ENCODE peak calls at places on chromosomes 7 and 10, in nine cellular contexts. One of them, this sample, is unnamed.

GRCh38 chr10:100562008-100562672 is 26.4 kb downstream of the HIF1AN start:
- DNase-seq in A549: peak; percentile 86
- DNase-seq in GM12878: peak; percentile 16
- DNase-seq in WTC11: peak; percentile 73
- DNase-seq in SK-N-SH: peak; percentile 94
- DNase-seq in H1: peak; percentile 81
- DNase-seq in K562: peak; percentile 79
- DNase-seq in HCT116: peak; percentile 74
- DNase-seq in HepG2: peak; percentile 32
- DNase-seq in this sample: peak; percentile 74

GRCh38 chr7:51606601-51607154 is 290.1 kb upstream of the COBL start:
- DNase-seq in HCT116: peak; percentile 7
- DNase-seq in GM12878: no peak
- DNase-seq in H1: no peak
- DNase-seq in SK-N-SH: no peak
- DNase-seq in WTC11: no peak
- DNase-seq in K562: no peak
- DNase-seq in A549: no peak
- DNase-seq in HepG2: no peak
- DNase-seq in this sample: peak; percentile 56

GRCh38 chr7:139703468-139704307 is 74.1 kb downstream of the HIPK2 start:
- DNase-seq in WTC11: no peak
- DNase-seq in HepG2: no peak
- DNase-seq in GM12878: no peak
- DNase-seq in A549: no peak
- DNase-seq in H1: no peak
- DNase-seq in K562: no peak
- DNase-seq in HCT116: no peak
- DNase-seq in SK-N-SH: no peak
- DNase-seq in this sample: no peak

GRCh38 chr10:96889415-96890171 is 57.5 kb downstream of the LCOR start:
- DNase-seq in A549: no peak
- DNase-seq in HepG2: no peak
- DNase-seq in WTC11: no peak
- DNase-seq in SK-N-SH: no peak
- DNase-seq in H1: no peak
- DNase-seq in K562: no peak
- DNase-seq in GM12878: no peak
- DNase-seq in HCT116: no peak
- DNase-seq in this sample: no peak

GRCh38 chr10:4947039-4947634 is 16.1 kb upstream of the AKR1C1 start:
- DNase-seq in WTC11: no peak
- DNase-seq in A549: no peak
- DNase-seq in K562: no peak
- DNase-seq in HCT116: no peak
- DNase-seq in GM12878: no peak
- DNase-seq in HepG2: peak; percentile 92
- DNase-seq in SK-N-SH: no peak
- DNase-seq in H1: no peak
- DNase-seq in this sample: no peak

GRCh38 chr7:106622654-106623314 is 38.2 kb downstream of the CCDC71L start:
- DNase-seq in A549: no peak
- DNase-seq in WTC11: no peak
- DNase-seq in K562: no peak
- DNase-seq in SK-N-SH: no peak
- DNase-seq in HCT116: no peak
- DNase-seq in GM12878: no peak
- DNase-seq in H1: no peak
- DNase-seq in HepG2: no peak
- DNase-seq in this sample: no peak

GRCh38 chr7:105890290-105890997 is 14.0 kb upstream of the ATXN7L1 start:
- DNase-seq in HCT116: no peak
- DNase-seq in H1: no peak
- DNase-seq in GM12878: no peak
- DNase-seq in SK-N-SH: no peak
- DNase-seq in HepG2: no peak
- DNase-seq in A549: no peak
- DNase-seq in K562: no peak
- DNase-seq in WTC11: no peak
- DNase-seq in this sample: no peak

GRCh38 chr10:115898242-115898641 is 374.8 kb downstream of the GFRA1 start:
- DNase-seq in H1: no peak
- DNase-seq in SK-N-SH: no peak
- DNase-seq in A549: no peak
- DNase-seq in HepG2: no peak
- DNase-seq in WTC11: no peak
- DNase-seq in K562: no peak
- DNase-seq in GM12878: no peak
- DNase-seq in HCT116: no peak
- DNase-seq in this sample: no peak

GRCh38 chr7:13908667-13909382 is 80.6 kb downstream of the ETV1 start:
- DNase-seq in GM12878: no peak
- DNase-seq in K562: no peak
- DNase-seq in SK-N-SH: no peak
- DNase-seq in WTC11: no peak
- DNase-seq in HCT116: peak; percentile 68
- DNase-seq in A549: no peak
- DNase-seq in H1: no peak
- DNase-seq in HepG2: no peak
- DNase-seq in this sample: peak; percentile 80

GRCh38 chr7:40232242-40232929 is 97.6 kb downstream of the SUGCT start:
- DNase-seq in K562: peak; percentile 50
- DNase-seq in WTC11: no peak
- DNase-seq in H1: no peak
- DNase-seq in GM12878: no peak
- DNase-seq in A549: peak; percentile 21
- DNase-seq in SK-N-SH: peak; percentile 57
- DNase-seq in HepG2: peak; percentile 43
- DNase-seq in HCT116: peak; percentile 42
- DNase-seq in this sample: peak; percentile 70

DNA sequence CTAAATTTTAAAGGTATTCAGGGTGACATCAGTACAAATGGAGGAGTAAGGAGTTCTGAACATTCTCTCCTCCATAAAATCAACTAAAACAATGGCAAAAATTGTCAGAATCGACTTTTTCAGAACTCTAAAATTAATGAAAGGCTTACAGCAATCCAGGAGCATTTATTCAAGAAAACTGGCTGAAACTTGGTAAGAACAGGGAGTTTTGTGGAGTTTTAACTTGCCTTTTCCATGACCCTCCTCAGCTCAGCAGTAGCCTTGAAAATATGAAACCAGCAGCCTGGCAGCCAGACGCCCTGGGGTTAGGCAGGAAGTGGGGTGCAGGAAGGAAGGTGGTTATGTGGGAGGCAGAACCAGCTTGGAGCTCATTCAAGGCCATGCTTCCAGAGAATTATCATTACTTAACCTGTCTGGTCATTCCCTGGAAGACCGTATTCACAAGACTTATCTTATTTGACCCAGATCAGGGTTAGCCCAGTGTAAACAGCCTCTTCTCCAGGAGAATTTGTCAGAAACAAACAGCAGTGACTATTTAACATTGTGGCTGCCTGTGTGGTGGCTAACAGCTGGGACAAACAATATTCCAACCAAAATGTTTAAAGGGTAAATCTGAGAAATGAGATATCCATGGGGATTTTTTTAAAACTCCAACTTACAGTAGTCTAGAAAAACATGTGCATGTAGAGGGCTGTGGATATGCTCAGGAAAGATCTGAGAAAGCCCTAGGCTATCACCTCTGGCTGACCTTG is 75.7 kb upstream of the MACROH2A2 start:
- DNase-seq in WTC11: no peak
- DNase-seq in HCT116: no peak
- DNase-seq in HepG2: no peak
- DNase-seq in A549: no peak
- DNase-seq in H1: no peak
- DNase-seq in SK-N-SH: no peak
- DNase-seq in GM12878: no peak
- DNase-seq in K562: no peak
- DNase-seq in this sample: peak; percentile 63
- TF ChIP-seq MAX in WTC11: no peak
- TF ChIP-seq MAX in HCT116: no peak
- TF ChIP-seq MAX in HepG2: no peak
- TF ChIP-seq MAX in A549: no peak
- TF ChIP-seq MAX in H1: no peak
- TF ChIP-seq MAX in SK-N-SH: no peak
- TF ChIP-seq MAX in GM12878: no peak
- TF ChIP-seq MAX in K562: no peak
- TF ChIP-seq MAX in this sample: peak; percentile 34

DNA sequence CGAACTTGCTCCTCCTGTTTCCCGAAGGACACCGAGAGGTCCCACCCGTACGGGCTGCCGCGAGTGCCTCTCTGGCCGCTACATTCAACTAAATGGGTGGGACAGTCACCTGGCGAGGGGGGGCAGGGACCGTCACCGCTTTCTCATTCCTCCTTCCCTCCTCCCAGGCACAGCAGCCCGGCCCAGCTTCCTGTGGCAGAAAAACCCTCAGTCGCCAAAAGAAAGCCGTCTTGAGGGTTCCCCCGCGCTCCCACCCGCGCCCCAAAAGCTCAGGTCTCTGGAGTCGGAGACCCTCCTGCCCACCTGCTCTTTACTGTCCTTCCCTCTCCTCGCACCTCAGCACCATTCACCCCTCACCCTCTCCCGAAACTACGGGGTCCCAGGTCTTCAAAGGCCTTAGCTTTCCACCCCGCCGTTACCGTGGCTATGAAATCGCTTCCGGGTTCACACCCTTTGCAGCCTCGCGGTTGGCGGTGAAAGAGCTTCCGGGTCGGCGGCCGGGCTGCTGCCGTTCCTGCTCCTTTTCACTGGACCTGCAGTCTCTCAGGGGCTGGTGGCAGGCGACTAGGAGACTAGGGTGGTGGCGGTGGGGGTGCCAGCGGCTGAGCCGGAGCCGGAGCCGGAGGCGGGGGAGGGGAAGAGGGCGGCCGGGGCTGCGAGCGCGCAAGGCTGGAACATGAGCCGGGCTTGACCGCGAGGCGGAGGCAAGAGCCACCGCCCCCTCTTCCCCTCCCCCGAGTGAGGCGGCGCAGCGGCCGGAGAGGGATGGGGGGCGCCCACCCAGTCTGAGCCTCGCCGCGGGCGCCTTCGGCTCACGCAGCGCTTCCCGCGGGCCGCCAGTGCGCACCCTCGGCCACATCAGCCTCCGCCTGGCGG is at the start of the genes ANKIB1 and KRIT1:
- DNase-seq in HCT116: peak; percentile 81
- DNase-seq in GM12878: peak; percentile 51
- DNase-seq in SK-N-SH: peak; percentile 96
- DNase-seq in A549: peak; percentile 80
- DNase-seq in K562: peak; percentile 94
- DNase-seq in WTC11: peak; percentile 84
- DNase-seq in HepG2: peak; percentile 86
- DNase-seq in H1: peak; percentile 92
- DNase-seq in this sample: peak; percentile 96
- TF ChIP-seq CTCF in HCT116: peak; percentile 4
- TF ChIP-seq CTCF in GM12878: peak; percentile 2
- TF ChIP-seq CTCF in SK-N-SH: peak; percentile 26
- TF ChIP-seq CTCF in A549: no peak
- TF ChIP-seq CTCF in K562: no peak
- TF ChIP-seq CTCF in WTC11: no peak
- TF ChIP-seq CTCF in HepG2: peak; percentile 20
- TF ChIP-seq CTCF in H1: no peak
- TF ChIP-seq CTCF in this sample: peak; percentile 5

DNA sequence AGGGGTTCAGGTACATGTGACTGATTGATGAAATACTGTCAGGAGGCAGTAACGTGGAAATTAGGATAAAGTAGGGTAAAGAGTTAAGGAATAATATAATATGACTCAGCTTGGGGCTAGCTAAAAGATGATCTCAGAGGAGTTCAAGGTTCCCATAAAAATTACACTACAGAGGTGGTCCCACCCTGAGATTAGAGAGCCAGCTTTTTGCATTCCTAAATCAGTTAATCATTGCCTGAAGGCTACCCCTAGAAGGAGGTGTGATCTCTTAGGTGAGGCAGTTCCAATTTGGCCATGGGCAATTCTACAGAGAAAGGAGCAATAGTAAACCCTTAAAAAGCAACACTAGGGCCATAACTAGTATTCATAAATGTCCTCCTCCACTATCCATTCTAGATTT is 5.9 kb downstream of the LIPJ start:
- DNase-seq in GM12878: no peak
- DNase-seq in A549: no peak
- DNase-seq in SK-N-SH: no peak
- DNase-seq in K562: no peak
- DNase-seq in H1: no peak
- DNase-seq in HepG2: no peak
- DNase-seq in WTC11: no peak
- DNase-seq in HCT116: no peak
- DNase-seq in this sample: no peak
- TF ChIP-seq MAX in GM12878: no peak
- TF ChIP-seq MAX in A549: no peak
- TF ChIP-seq MAX in SK-N-SH: no peak
- TF ChIP-seq MAX in K562: no peak
- TF ChIP-seq MAX in H1: no peak
- TF ChIP-seq MAX in HepG2: no peak
- TF ChIP-seq MAX in WTC11: no peak
- TF ChIP-seq MAX in HCT116: no peak
- TF ChIP-seq MAX in this sample: no peak

GRCh38 chr10:66838656-66839055 is 87.2 kb upstream of the LRRTM3 start:
- DNase-seq in SK-N-SH: no peak
- DNase-seq in GM12878: no peak
- DNase-seq in H1: no peak
- DNase-seq in HepG2: no peak
- DNase-seq in HCT116: no peak
- DNase-seq in A549: no peak
- DNase-seq in K562: no peak
- DNase-seq in WTC11: no peak
- DNase-seq in this sample: no peak

GRCh38 chr10:66842867-66843266 is 83.0 kb upstream of the LRRTM3 start:
- DNase-seq in GM12878: no peak
- DNase-seq in H1: no peak
- DNase-seq in K562: no peak
- DNase-seq in SK-N-SH: no peak
- DNase-seq in HCT116: no peak
- DNase-seq in A549: no peak
- DNase-seq in WTC11: no peak
- DNase-seq in HepG2: no peak
- DNase-seq in this sample: no peak

DNA sequence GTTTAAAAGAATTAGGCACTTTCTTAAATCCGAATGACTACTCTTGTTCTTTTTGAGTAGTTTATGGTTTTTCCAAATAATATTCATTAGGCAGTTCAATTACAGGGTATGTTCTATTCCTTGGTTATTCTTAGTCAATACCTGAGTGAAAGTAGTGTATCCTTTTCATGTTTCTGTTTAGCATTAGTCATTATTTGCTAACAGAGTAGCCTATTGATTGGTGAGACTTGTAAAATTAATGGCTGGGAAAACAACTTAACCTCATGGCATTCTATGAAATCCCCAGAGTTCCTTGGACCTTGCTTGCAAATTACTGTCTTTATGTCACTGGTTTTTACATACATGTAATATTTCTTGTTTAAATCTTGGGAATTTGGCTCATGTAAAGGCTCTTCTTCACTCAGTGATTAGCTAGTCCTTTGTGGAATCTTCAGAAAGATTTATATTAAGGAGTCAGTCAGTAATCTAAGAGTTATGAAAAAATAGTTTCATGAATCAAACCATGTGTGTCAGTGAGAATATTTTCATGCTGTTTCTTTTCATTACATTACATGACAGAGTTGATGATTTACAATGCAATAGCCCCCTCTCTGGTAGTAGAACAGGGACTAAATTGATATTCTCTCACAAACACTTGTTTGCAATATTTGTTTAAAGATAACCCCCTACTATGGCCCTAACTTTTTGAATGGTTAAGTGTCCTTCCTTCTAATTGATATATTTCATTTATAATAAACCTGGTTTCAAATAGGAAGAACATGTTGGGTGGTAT is 81.5 kb upstream of the LRRTM3 start:
- DNase-seq in H1: no peak
- DNase-seq in GM12878: no peak
- DNase-seq in K562: no peak
- DNase-seq in SK-N-SH: no peak
- DNase-seq in WTC11: no peak
- DNase-seq in HCT116: no peak
- DNase-seq in A549: no peak
- DNase-seq in HepG2: no peak
- DNase-seq in this sample: no peak
- TF ChIP-seq CTCF in H1: no peak
- TF ChIP-seq CTCF in GM12878: no peak
- TF ChIP-seq CTCF in K562: no peak
- TF ChIP-seq CTCF in SK-N-SH: peak; percentile 34
- TF ChIP-seq CTCF in WTC11: no peak
- TF ChIP-seq CTCF in HCT116: peak; percentile 2
- TF ChIP-seq CTCF in A549: no peak
- TF ChIP-seq CTCF in HepG2: no peak
- TF ChIP-seq CTCF in this sample: no peak

This sample was measured in NB4.